ENCODE peak calls at places on chromosomes 4 and X, in four cellular contexts. G is K562, X is H1, E is GM12892. Z is an unnamed sample.

GRCh38 chr4:125316391-125316780 is 1.6 kb downstream of the FAT4 start:
- DNase-seq in G (no peak), X (no peak), E (no peak), Z (no peak)

GRCh38 chr4:7898385-7898784 is 41.3 kb downstream of the AFAP1 start:
- DNase-seq in G (no peak), X (no peak), E (no peak), Z (no peak)

GRCh38 chr4:151792525-151792924 is 31.7 kb upstream of the GATB start:
- DNase-seq in G (no peak), X (no peak), E (no peak), Z (no peak)

GRCh38 chrX:56066016-56066415 is 166.1 kb upstream of the KLF8 start:
- DNase-seq in G (no peak), X (no peak), E (no peak), Z (no peak)

GRCh38 chr4:141409556-141409955 is 188.9 kb downstream of the ZNF330 start:
- DNase-seq in G (no peak), X (no peak), E (no peak), Z (no peak)

GRCh38 chr4:133268205-133268604 is 119.1 kb downstream of the PCDH10 start:
- DNase-seq in G (peak), X (no peak), E (no peak), Z (no peak)

GRCh38 chrX:132375941-132376340 is 112.9 kb downstream of the MBNL3 start:
- DNase-seq in G (no peak), X (no peak), E (no peak), Z (no peak)

GRCh38 chr4:101155368-101155767 is 192.0 kb downstream of the PPP3CA start:
- DNase-seq in G (no peak), X (no peak), E (no peak), Z (no peak)

GRCh38 chr4:166277851-166278250 is 404.8 kb downstream of the TLL1 start:
- DNase-seq in G (no peak), X (no peak), E (no peak), Z (no peak)

GRCh38 chrX:86322913-86323312 is 174.7 kb downstream of the DACH2 start:
- DNase-seq in G (no peak), X (no peak), E (no peak), Z (no peak)

GRCh38 chr4:182738283-182739047 is 178.7 kb downstream of the DCTD start:
- DNase-seq in G (no peak), X (no peak), E (no peak), Z (no peak)

GRCh38 chr4:73919691-73920090 is 50.5 kb downstream of the CXCL1 start:
- DNase-seq in G (no peak), X (no peak), E (no peak), Z (no peak)

GRCh38 chrX:96453139-96453538 is 231.5 kb upstream of the DIAPH2 start:
- DNase-seq in G (no peak), X (no peak), E (no peak), Z (no peak)

GRCh38 chr4:8538703-8539567 is 41.3 kb upstream of the GPR78 start:
- DNase-seq in G (no peak), X (no peak), E (no peak), Z (no peak)

GRCh38 chrX:47097018-47097417 is 18.8 kb downstream of the RGN start:
- DNase-seq in G (no peak), X (no peak), E (no peak), Z (no peak)

GRCh38 chr4:159855731-159856130 is 752.9 kb downstream of the RAPGEF2 start:
- DNase-seq in G (no peak), X (no peak), E (no peak), Z (no peak)

GRCh38 chr4:61292322-61292721 is 92.2 kb downstream of the ADGRL3 start:
- DNase-seq in G (no peak), X (no peak), E (no peak), Z (no peak)

GRCh38 chr4:80143305-80143679 is 54.0 kb upstream of the PRDM8 start:
- DNase-seq in G (peak), X (no peak), E (no peak), Z (no peak)

GRCh38 chrX:21745756-21746155 is 12.2 kb downstream of the SMPX start:
- DNase-seq in G (peak), X (no peak), E (no peak), Z (no peak)

GRCh38 chr4:5376015-5376414 is 324.7 kb downstream of the STK32B start:
- DNase-seq in G (no peak), X (no peak), E (no peak), Z (no peak)

GRCh38 chr4:163343604-163344146 is at the start of gene NPY5R:
- DNase-seq in G (no peak), X (no peak), E (no peak), Z (no peak)

GRCh38 chr4:123452585-123452984 is 56.0 kb downstream of the SPRY1 start:
- DNase-seq in G (no peak), X (no peak), E (no peak), Z (no peak)

GRCh38 chr4:164926301-164926700 is 49.3 kb downstream of the APELA start:
- DNase-seq in G (no peak), X (no peak), E (no peak), Z (no peak)

GRCh38 chrX:123489011-123489410 is 243.8 kb downstream of the THOC2 start:
- DNase-seq in G (no peak), X (no peak), E (no peak), Z (no peak)

GRCh38 chrX:20266810-20267598 is at the start of gene RPS6KA3:
- DNase-seq in G (peak), X (peak), E (peak), Z (peak)
- TF ChIP-seq POLR2A in G (peak), X (no peak), E (peak), Z (no peak)

GRCh38 chr4:128570380-128570779 is 239.1 kb upstream of the JADE1 start:
- DNase-seq in G (no peak), X (no peak), E (no peak), Z (no peak)

GRCh38 chr4:128573781-128574508 is 235.6 kb upstream of the JADE1 start:
- DNase-seq in G (no peak), X (no peak), E (no peak), Z (no peak)

GRCh38 chr4:128574706-128575105 is 234.8 kb upstream of the JADE1 start:
- DNase-seq in G (peak), X (peak), E (peak), Z (peak)

GRCh38 chr4:128572778-128573241 is 236.7 kb upstream of the JADE1 start:
- DNase-seq in G (no peak), X (no peak), E (no peak), Z (no peak)

DNA sequence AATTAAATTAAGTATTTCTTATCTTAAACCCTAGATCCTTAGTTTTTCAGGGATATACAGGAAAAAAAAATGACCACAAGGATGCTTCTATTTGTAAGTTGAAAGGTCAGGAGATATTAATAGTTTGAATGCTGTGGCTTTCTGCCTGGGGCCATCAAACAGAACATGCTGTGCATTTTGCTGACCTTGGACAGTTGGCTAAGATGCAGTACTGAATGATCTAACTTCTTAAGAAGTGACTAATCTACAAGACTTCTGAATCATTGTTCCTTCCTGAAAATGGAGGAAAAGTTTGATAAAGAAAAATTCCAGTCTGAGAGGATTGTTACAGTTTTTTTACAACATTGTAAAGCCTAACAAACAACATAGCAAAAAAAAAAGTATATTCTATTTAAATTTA is 237.8 kb upstream of the JADE1 start:
- DNase-seq in G (no peak), X (no peak), E (no peak), Z (no peak)
- TF ChIP-seq POLR2AphosphoS5 in G (no peak), X (no peak), E (no peak), Z (no peak)

DNA sequence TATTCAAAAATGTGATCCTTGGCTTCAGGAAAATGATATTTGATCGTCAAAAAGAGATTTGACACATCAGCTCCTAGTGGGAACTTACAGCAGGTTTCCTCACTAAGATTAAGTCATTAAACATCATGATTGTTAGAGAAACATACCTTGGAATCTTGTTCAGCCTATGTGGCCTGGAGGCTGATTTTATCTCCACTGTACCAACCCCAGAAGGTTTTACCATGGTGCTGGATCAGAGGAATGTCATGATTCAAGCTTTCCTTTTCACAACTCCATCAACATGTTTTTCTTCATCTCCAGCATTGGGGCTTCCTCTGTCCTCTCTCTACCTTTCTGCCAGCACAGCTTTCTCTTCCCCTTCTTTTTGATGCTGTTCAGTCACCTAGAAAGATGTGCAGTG is 68.4 kb upstream of the MID1IP1 start:
- DNase-seq in G (no peak), X (no peak), E (no peak), Z (no peak)
- TF ChIP-seq TAF1 in G (no peak), X (no peak), E (no peak), Z (no peak)

DNA sequence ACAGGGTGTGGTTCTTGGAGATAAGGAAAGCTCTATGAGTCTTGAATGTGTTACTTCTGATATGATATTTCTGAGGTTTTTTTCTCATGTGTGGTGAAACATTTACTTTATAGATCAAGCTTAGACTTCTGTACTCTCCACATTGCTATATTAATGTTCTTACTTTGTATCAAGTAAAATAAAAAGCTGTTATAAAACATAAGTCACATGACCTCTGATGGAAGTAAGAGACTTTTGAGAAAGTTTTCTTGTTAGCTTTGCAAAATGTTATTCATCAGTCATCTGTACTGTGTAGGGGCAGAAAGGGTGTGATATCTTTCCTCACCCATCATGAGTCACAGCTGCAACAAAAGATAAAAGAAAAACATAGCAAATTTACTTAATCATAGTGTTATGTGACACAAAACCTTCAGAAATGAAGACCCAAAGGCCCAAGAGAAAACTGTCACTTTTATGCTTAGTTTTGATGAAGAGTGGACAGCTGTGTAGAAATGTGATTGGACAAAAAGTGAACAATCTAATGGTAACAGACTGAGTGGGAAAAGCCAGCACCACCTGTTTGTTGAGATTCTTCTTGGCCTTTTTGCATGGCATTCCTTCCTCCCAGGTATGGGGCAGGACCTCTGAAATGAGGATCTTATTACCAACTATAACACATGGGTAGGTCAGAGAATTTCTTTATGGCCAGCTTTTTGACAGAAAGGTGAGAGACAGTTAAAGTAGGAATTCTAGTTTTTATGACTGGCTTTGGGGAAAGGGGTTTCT is 632.4 kb downstream of the PDHA2 start:
- DNase-seq in G (peak), X (no peak), E (no peak), Z (no peak)
- TF ChIP-seq POLR2A in G (no peak), X (no peak), E (no peak), Z (no peak)

GRCh38 chrX:101195442-101196173 is 24.0 kb upstream of the DRP2 start:
- DNase-seq in G (no peak), X (no peak), E (no peak), Z (no peak)
- TF ChIP-seq POLR2AphosphoS5 in G (no peak), X (no peak), E (no peak), Z (no peak)

DNA sequence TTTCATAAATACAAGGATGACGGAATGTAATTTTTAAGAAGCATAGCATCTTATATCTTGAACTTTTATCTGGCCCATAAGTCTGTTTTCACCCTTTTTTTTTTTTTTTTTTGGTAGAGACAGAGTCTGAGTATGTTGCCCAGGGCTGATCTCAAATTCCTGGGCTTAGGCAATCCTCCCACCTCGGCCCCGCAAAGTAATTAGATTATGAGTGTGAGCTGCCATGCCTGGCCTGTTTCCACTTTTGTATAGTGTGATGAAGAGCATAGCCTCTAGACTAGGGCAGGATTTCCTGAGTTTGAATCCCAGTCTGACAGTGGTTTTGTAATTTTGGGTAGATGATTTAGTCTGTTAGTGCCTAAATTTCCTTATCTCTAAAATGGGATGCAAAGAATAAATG is 11.0 kb downstream of the STIM2 start:
- DNase-seq in G (no peak), X (no peak), E (no peak), Z (no peak)
- TF ChIP-seq TAF1 in G (no peak), X (no peak), E (no peak), Z (no peak)

DNA sequence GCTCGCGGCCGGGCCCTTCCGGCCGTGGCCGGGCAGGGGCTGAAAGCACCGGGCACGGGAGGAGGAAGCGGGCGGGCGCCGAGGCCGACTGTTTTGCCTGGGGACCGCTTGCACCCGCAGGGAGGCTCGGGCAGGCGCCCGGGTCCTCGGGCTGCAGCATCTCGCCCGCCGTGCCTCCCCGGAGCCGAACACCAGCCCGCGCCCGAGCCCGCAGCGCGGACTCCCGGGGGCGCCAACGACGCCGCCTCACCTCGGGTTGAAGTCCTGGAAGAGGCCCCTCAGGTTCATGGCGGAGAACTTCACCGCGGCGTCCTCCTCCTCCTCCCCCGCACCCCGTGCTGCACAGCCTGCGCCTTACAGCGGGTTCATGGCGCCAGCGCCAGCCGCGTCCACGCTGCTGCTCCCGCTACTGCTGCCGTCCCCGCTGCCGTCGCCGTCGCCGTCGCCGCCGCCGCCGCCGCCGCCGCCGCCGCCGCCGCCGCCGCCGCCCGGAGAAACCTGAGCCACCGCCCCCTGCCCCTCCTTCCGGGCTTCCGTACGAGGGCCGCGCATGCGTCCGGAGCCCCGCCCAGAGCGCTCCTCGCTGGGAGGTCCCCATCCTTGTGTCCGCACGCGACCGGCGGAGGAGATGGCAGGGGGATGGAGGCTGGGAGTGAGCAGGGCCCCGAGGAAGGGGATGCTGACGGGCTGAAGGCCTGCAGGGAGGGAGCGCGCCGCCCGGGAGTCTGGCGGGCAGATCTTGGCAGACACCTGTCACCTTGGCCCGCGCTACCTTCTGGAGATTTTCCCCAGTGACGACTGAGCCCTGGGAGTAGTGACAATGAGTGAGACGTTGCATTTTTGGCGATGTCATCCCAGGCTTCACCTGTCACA is at the start of gene TMEM185A:
- DNase-seq in G (peak), X (peak), E (peak), Z (peak)
- TF ChIP-seq POLR2A in G (no peak), X (no peak), E (peak), Z (no peak)

DNA sequence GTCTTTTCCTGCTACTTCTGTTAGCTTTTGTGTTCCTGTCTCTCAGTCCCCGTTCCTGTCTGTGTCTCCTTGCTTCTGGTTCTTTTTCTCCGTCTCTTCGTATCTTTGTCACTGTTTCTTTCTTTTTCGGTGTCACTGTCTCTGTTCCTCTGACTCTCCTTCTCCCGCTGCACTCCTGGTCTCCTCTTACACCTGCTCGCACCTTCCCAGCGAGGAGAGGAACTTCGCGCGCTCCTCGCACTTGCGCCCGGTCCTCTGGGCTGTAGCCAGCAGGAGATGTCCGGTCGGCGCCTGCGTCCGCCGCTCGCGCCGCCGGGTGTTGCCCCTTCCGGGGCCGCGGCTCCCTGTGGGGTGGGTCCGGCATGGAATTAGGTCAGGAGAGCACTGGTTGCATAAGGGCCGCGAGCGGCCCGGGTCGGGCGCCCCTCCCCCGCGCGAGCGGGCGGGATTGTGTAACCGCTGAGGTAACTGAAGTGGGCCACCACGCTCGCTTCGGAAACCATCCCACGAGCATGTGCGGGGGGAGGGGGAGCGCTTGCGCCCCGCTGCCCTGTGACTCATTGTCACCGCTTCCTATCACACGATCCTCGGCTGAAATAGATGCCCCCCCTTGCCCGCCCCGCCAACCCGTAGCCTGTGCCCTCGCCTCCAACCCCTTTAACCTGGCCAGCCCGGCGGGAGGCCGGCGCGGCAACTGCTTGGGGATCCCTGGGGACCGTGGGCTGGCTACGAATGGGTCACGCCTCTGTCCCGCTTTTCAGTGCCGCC is 1.6 kb downstream of the LONRF3 start:
- DNase-seq in G (peak), X (no peak), E (peak), Z (no peak)
- TF ChIP-seq POLR2AphosphoS5 in G (peak), X (no peak), E (no peak), Z (no peak)